ENCODE peak calls at places on chromosomes 12 and 14, in eight cellular contexts. X, D, W, T, Q, S, E and B are unnamed samples.

GRCh38 chr14:75213172-75213571 is 36.8 kb upstream of the TMED10 start:
- DNase-seq in X (no peak), D (no peak), W (no peak), T (no peak), Q (no peak), S (no peak), E (no peak), B (no peak)

GRCh38 chr12:94421868-94422740 is 37.6 kb downstream of the CEP83 start:
- DNase-seq in X (no peak), D (no peak), W (no peak), T (no peak), Q (no peak), S (no peak), E (no peak), B (no peak)

GRCh38 chr12:47758834-47759690 is at the start of gene RAPGEF3:
- DNase-seq in X (peak; percentile 86), D (peak; percentile 86), W (peak; percentile 94), T (peak; percentile 79), Q (peak; percentile 37), S (peak; percentile 78), E (peak; percentile 87), B (peak; percentile 76)

GRCh38 chr12:132622437-132623071 is 4.0 kb downstream of the P2RX2 start:
- DNase-seq in X (no peak), D (no peak), W (no peak), T (peak; percentile 66), Q (no peak), S (no peak), E (peak; percentile 44), B (no peak)

GRCh38 chr14:63454436-63454835 is 88.7 kb downstream of the PPP2R5E start:
- DNase-seq in X (no peak), D (no peak), W (no peak), T (no peak), Q (no peak), S (no peak), E (no peak), B (no peak)

GRCh38 chr12:33488036-33488435 is 48.4 kb upstream of the SYT10 start:
- DNase-seq in X (no peak), D (no peak), W (no peak), T (no peak), Q (no peak), S (no peak), E (no peak), B (no peak)

GRCh38 chr12:109346920-109347319 is 780 bp upstream of the MYO1H start:
- DNase-seq in X (no peak), D (no peak), W (no peak), T (no peak), Q (no peak), S (no peak), E (no peak), B (no peak)

GRCh38 chr12:4274960-4275868 is 1.7 kb downstream of the CCND2 start:
- DNase-seq in X (peak; percentile 79), D (no peak), W (no peak), T (no peak), Q (no peak), S (no peak), E (no peak), B (peak; percentile 2)

GRCh38 chr12:26845984-26846383 is 13.0 kb upstream of the ITPR2 start:
- DNase-seq in X (no peak), D (no peak), W (no peak), T (no peak), Q (no peak), S (no peak), E (no peak), B (peak; percentile 46)

GRCh38 chr12:66548338-66549049 is 130.4 kb downstream of the GRIP1 start:
- DNase-seq in X (no peak), D (no peak), W (no peak), T (no peak), Q (no peak), S (no peak), E (no peak), B (peak; percentile 26)